ENCODE peak calls at places on chromosomes 5 and 9, in four cellular contexts. One of them, this sample, is unnamed.

GRCh38 chr9:88236531-88237453 is 98.5 kb upstream of the SPATA31C2 start:
- DNase-seq in body of pancreas: peak; percentile 56
- DNase-seq in tibial nerve: peak; percentile 58
- DNase-seq in IMR-90: peak; percentile 19
- DNase-seq in this sample: no peak

GRCh38 chr5:157271740-157272271 is 5.9 kb downstream of the CYFIP2 start:
- DNase-seq in tibial nerve: no peak
- DNase-seq in body of pancreas: peak; percentile 16
- DNase-seq in IMR-90: no peak
- DNase-seq in this sample: no peak

GRCh38 chr5:66358741-66359140 is 214.6 kb downstream of the SREK1 start:
- DNase-seq in IMR-90: no peak
- DNase-seq in tibial nerve: no peak
- DNase-seq in body of pancreas: no peak
- DNase-seq in this sample: no peak

GRCh38 chr5:93503598-93504067 is 77.4 kb downstream of the NR2F1-AS1 start:
- DNase-seq in body of pancreas: no peak
- DNase-seq in IMR-90: peak; percentile 97
- DNase-seq in tibial nerve: no peak
- DNase-seq in this sample: no peak

GRCh38 chr5:82011761-82012160 is 39.9 kb downstream of the ATG10 start:
- DNase-seq in tibial nerve: no peak
- DNase-seq in IMR-90: peak; percentile 49
- DNase-seq in body of pancreas: no peak
- DNase-seq in this sample: no peak

GRCh38 chr9:122213589-122214413 is 15.0 kb downstream of the LHX6 start:
- DNase-seq in body of pancreas: no peak
- DNase-seq in IMR-90: no peak
- DNase-seq in tibial nerve: no peak
- DNase-seq in this sample: no peak

GRCh38 chr5:154418344-154418820 is 27.4 kb upstream of the SAP30L start:
- DNase-seq in tibial nerve: no peak
- DNase-seq in IMR-90: no peak
- DNase-seq in body of pancreas: no peak
- DNase-seq in this sample: no peak

GRCh38 chr9:112771359-112772214 is 21.0 kb downstream of the SNX30 start:
- DNase-seq in tibial nerve: no peak
- DNase-seq in IMR-90: peak; percentile 51
- DNase-seq in body of pancreas: no peak
- DNase-seq in this sample: no peak

GRCh38 chr5:141914154-141914743 is 9.4 kb upstream of the DELE1 start:
- DNase-seq in tibial nerve: no peak
- DNase-seq in IMR-90: no peak
- DNase-seq in body of pancreas: peak; percentile 36
- DNase-seq in this sample: peak; percentile 42

GRCh38 chr5:157328277-157328912 is 62.5 kb downstream of the CYFIP2 start:
- DNase-seq in tibial nerve: peak; percentile 51
- DNase-seq in IMR-90: peak; percentile 81
- DNase-seq in body of pancreas: peak; percentile 70
- DNase-seq in this sample: peak; percentile 71

GRCh38 chr5:32909207-32909606 is 198.1 kb downstream of the NPR3 start:
- DNase-seq in IMR-90: peak; percentile 63
- DNase-seq in body of pancreas: no peak
- DNase-seq in tibial nerve: no peak
- DNase-seq in this sample: no peak

GRCh38 chr5:53337827-53338226 is 142.6 kb upstream of the FST start:
- DNase-seq in IMR-90: peak; percentile 29
- DNase-seq in tibial nerve: no peak
- DNase-seq in body of pancreas: no peak
- DNase-seq in this sample: no peak

GRCh38 chr5:18024542-18024941 is 390.3 kb downstream of the TAF11L14 start:
- DNase-seq in body of pancreas: no peak
- DNase-seq in IMR-90: no peak
- DNase-seq in tibial nerve: no peak
- DNase-seq in this sample: no peak

GRCh38 chr9:84556556-84556955 is 113.0 kb upstream of the NTRK2 start:
- DNase-seq in body of pancreas: no peak
- DNase-seq in IMR-90: no peak
- DNase-seq in tibial nerve: no peak
- DNase-seq in this sample: no peak

GRCh38 chr5:58133631-58134296 is 326.1 kb downstream of the PLK2 start:
- DNase-seq in tibial nerve: no peak
- DNase-seq in IMR-90: peak; percentile 79
- DNase-seq in body of pancreas: no peak
- DNase-seq in this sample: no peak

GRCh38 chr9:4984571-4985375 is at the start of gene JAK2:
- DNase-seq in tibial nerve: peak; percentile 77
- DNase-seq in body of pancreas: peak; percentile 89
- DNase-seq in IMR-90: peak; percentile 93
- DNase-seq in this sample: peak; percentile 91

GRCh38 chr5:140575309-140575708 is 10.7 kb downstream of the SLC35A4 start:
- DNase-seq in IMR-90: peak; percentile 26
- DNase-seq in tibial nerve: peak; percentile 44
- DNase-seq in body of pancreas: no peak
- DNase-seq in this sample: peak; percentile 29
- TF ChIP-seq POLR2A in IMR-90: no peak
- TF ChIP-seq POLR2A in tibial nerve: no peak
- TF ChIP-seq POLR2A in body of pancreas: no peak
- TF ChIP-seq POLR2A in this sample: no peak

GRCh38 chr9:101027733-101028345 is 688 bp upstream of the PLPPR1 start:
- DNase-seq in body of pancreas: no peak
- DNase-seq in tibial nerve: no peak
- DNase-seq in IMR-90: no peak
- DNase-seq in this sample: no peak
- H3K4me3 ChIP-seq in body of pancreas: peak overlapping the region; percentile 56
- H3K4me3 ChIP-seq in tibial nerve: peak overlapping the region; percentile 39
- H3K4me3 ChIP-seq in IMR-90: peak overlapping the region; percentile 14
- H3K4me3 ChIP-seq in this sample: no peak overlapping the region

GRCh38 chr9:94916956-94917355 is 190.5 kb downstream of the AOPEP start:
- DNase-seq in tibial nerve: no peak
- DNase-seq in IMR-90: no peak
- DNase-seq in body of pancreas: no peak
- DNase-seq in this sample: no peak
- TF ChIP-seq POLR2A in tibial nerve: no peak
- TF ChIP-seq POLR2A in IMR-90: no peak
- TF ChIP-seq POLR2A in body of pancreas: no peak
- TF ChIP-seq POLR2A in this sample: no peak

DNA sequence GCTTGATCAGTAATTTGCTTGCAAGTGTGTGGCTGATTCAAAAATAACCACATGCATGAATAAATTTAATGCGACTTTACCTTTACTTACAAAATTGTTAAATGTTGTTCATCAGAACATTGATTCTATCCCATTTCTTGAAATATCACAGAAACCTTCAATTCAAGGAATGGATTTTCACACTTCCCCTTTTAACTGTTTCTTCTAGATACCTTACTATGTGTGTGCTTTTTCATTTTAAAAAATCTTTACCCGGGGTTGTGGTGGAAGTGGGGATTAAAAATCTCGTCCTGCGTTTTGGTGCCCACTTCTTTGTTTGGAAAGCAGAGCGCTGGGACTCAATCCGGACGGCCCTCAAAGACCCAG is 5.8 kb upstream of the MEF2C start:
- DNase-seq in tibial nerve: no peak
- DNase-seq in body of pancreas: no peak
- DNase-seq in IMR-90: no peak
- DNase-seq in this sample: no peak
- H3K4me3 ChIP-seq in tibial nerve: peak overlapping the region; percentile 53
- H3K4me3 ChIP-seq in body of pancreas: no peak overlapping the region
- H3K4me3 ChIP-seq in IMR-90: no peak overlapping the region
- H3K4me3 ChIP-seq in this sample: peak overlapping the region; percentile 53

GRCh38 chr9:90698874-90699440 is 56.3 kb upstream of the DIRAS2 start:
- DNase-seq in tibial nerve: no peak
- DNase-seq in body of pancreas: no peak
- DNase-seq in IMR-90: no peak
- DNase-seq in this sample: no peak
- TF ChIP-seq POLR2A in tibial nerve: no peak
- TF ChIP-seq POLR2A in body of pancreas: no peak
- TF ChIP-seq POLR2A in IMR-90: no peak
- TF ChIP-seq POLR2A in this sample: no peak

GRCh38 chr9:71761938-71762353 is 6.4 kb downstream of the CEMIP2 start:
- DNase-seq in tibial nerve: no peak
- DNase-seq in IMR-90: no peak
- DNase-seq in body of pancreas: peak; percentile 25
- DNase-seq in this sample: no peak

GRCh38 chr9:71758277-71758676 is 10.0 kb downstream of the CEMIP2 start:
- DNase-seq in tibial nerve: no peak
- DNase-seq in IMR-90: no peak
- DNase-seq in body of pancreas: peak; percentile 36
- DNase-seq in this sample: no peak

GRCh38 chr9:71762900-71763653 is 5.2 kb downstream of the CEMIP2 start:
- DNase-seq in tibial nerve: no peak
- DNase-seq in IMR-90: peak; percentile 84
- DNase-seq in body of pancreas: no peak
- DNase-seq in this sample: no peak

GRCh38 chr9:71758785-71759184 is 9.5 kb downstream of the CEMIP2 start:
- DNase-seq in body of pancreas: peak; percentile 35
- DNase-seq in tibial nerve: no peak
- DNase-seq in IMR-90: peak; percentile 50
- DNase-seq in this sample: no peak

DNA sequence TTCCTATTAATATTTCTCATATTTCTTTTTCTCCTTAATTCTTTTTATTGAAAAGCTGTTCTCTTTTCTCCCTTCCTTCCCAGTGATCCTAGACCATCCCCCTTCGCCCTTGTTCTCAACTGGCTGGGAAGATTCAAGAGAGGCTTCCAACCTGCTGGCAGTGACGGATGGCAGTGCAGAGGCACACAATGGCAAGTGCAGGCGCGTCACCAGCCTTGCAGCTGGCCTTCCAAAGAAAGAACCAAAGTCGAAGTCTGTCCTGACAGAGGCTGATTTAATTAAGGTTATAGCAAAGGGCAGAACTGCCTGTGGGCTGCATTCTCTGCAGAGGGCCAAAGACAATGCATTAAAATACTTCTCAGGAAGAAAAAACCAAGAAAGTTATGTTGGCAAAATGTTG is 7.4 kb downstream of the CEMIP2 start:
- DNase-seq in body of pancreas: no peak
- DNase-seq in tibial nerve: no peak
- DNase-seq in IMR-90: no peak
- DNase-seq in this sample: no peak
- H3K4me3 ChIP-seq in body of pancreas: no peak overlapping the region
- H3K4me3 ChIP-seq in tibial nerve: no peak overlapping the region
- H3K4me3 ChIP-seq in IMR-90: no peak overlapping the region
- H3K4me3 ChIP-seq in this sample: no peak overlapping the region

DNA sequence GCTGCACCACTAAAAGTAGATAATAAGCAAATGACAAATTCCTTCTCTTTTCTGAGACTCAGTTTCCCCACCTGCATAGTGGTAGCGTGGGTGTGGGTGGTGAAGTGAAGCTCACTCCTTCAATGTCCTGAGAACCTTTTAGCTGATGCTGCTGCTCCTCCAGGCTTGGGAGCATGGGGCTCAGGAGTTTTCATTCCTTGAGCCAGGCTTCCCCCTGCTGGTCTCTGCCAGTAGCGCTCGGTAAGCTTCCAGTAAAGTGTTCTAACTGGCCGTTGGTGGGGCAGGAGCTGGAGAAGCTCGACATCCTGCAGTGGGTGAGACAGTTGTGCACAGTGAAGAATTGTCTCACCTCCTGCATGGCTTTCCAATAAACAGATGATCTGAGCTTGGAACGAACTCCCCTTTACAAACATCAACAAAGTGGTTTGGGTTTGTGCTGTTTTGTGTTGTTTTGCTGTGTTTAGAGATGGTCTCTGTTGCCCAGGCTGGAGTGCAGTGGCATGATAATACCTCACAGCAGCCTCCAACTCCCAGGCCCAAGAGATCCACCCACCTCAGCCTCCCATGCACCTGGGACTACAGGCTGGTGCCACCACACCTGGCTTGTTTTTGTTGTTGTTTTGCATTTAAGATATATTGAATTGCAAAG is 34.6 kb downstream of the SPARC start:
- DNase-seq in IMR-90: peak; percentile 75
- DNase-seq in body of pancreas: peak; percentile 74
- DNase-seq in tibial nerve: peak; percentile 88
- DNase-seq in this sample: peak; percentile 86
- TF ChIP-seq POLR2A in IMR-90: no peak
- TF ChIP-seq POLR2A in body of pancreas: no peak
- TF ChIP-seq POLR2A in tibial nerve: no peak
- TF ChIP-seq POLR2A in this sample: no peak

GRCh38 chr9:35909687-35910612 is 660 bp downstream of the SPAAR start:
- DNase-seq in tibial nerve: no peak
- DNase-seq in body of pancreas: no peak
- DNase-seq in IMR-90: no peak
- DNase-seq in this sample: no peak

GRCh38 chr9:35906923-35907699 is 1.1 kb downstream of the HRCT1 start:
- DNase-seq in tibial nerve: peak; percentile 75
- DNase-seq in IMR-90: peak; percentile 75
- DNase-seq in body of pancreas: no peak
- DNase-seq in this sample: peak; percentile 90

GRCh38 chr9:35909274-35909673 is at the start of gene SPAAR:
- DNase-seq in body of pancreas: no peak
- DNase-seq in IMR-90: no peak
- DNase-seq in tibial nerve: no peak
- DNase-seq in this sample: no peak

GRCh38 chr9:35907732-35908483 is 1.4 kb upstream of the SPAAR start:
- DNase-seq in IMR-90: peak; percentile 88
- DNase-seq in body of pancreas: peak; percentile 66
- DNase-seq in tibial nerve: peak; percentile 82
- DNase-seq in this sample: peak; percentile 73

DNA sequence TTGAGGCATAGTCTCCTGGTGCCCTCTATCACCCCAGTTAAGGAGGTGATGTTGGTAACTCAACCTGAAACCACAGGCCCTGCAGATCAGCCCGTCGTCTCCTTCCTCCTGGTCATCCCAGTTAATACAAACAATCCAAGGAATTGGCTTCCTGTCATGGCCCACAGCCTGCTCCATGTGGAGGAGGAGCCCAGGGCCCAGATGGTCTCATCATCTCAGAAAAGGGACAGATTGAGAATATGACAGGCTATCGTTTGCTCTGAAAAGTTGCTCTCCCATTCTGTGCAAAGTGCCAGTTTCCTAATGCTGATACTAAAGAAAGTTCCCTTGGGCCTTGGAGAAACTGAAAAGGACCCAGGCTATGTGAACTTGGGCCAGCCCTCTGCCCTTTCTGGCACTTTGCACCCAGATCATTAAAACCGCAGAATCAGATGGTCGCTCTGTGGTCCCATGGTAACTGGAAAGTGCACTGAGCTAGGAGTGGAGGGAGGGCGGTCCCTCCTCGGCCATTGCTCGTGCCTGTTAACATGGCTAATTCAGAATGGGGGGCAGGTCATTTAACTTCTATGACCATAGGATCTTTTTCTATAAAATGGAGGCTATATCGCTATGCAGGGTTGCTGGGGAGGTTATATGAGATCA is 685 bp upstream of the SPAAR start:
- DNase-seq in tibial nerve: peak; percentile 53
- DNase-seq in IMR-90: peak; percentile 66
- DNase-seq in body of pancreas: no peak
- DNase-seq in this sample: no peak
- H3K4me3 ChIP-seq in tibial nerve: no peak overlapping the region
- H3K4me3 ChIP-seq in IMR-90: no peak overlapping the region
- H3K4me3 ChIP-seq in body of pancreas: no peak overlapping the region
- H3K4me3 ChIP-seq in this sample: no peak overlapping the region

This sample was measured in thyroid gland.